ENCODE peak calls at places on chromosomes 11 and 22, in five cellular contexts. S is endothelial cell; K is stimulated activated CD4-positive, alpha-beta T cell treated with anti-CD3 and anti-CD28 coated beads, Interleukin-2, amount 100 ng/mL, for 48 hours; E is caudate nucleus; B is fibroblast of gingiva. L is an unnamed sample.

GRCh38 chr11:132158091-132158490 is 787.7 kb downstream of the NTM start:
- DNase-seq in S (peak; percentile 28), K (no peak), E (no peak), B (no peak), L (peak; percentile 20)

GRCh38 chr22:49807780-49808708 is 19.6 kb downstream of the BRD1 start:
- DNase-seq in S (no peak), K (no peak), E (no peak), B (no peak), L (no peak)

GRCh38 chr22:28799834-28800307 is 498 bp downstream of the XBP1 start:
- DNase-seq in S (peak; percentile 69), K (no peak), E (peak; percentile 52), B (peak; percentile 70), L (no peak)

GRCh38 chr11:67272327-67273259 is 6.3 kb downstream of the GRK2 start:
- DNase-seq in S (no peak), K (no peak), E (no peak), B (no peak), L (no peak)

GRCh38 chr11:71496421-71496820 is 30.6 kb upstream of the KRTAP5-7 start:
- DNase-seq in S (no peak), K (no peak), E (no peak), B (no peak), L (no peak)

GRCh38 chr11:79200398-79201070 is 240.3 kb downstream of the TENM4 start:
- DNase-seq in S (no peak), K (no peak), E (no peak), B (no peak), L (no peak)

GRCh38 chr11:130216591-130217132 is 57.1 kb downstream of the ST14 start:
- DNase-seq in S (no peak), K (no peak), E (no peak), B (no peak), L (no peak)

GRCh38 chr11:77301510-77301909 is at the start of gene GDPD4:
- DNase-seq in S (no peak), K (no peak), E (no peak), B (no peak), L (no peak)

GRCh38 chr11:109040303-109040702 is 375.4 kb downstream of the DDX10 start:
- DNase-seq in S (peak; percentile 8), K (no peak), E (no peak), B (no peak), L (peak; percentile 9)

GRCh38 chr11:47464479-47464878 is 15.5 kb upstream of the RAPSN start:
- DNase-seq in S (no peak), K (no peak), E (no peak), B (no peak), L (no peak)

GRCh38 chr11:95505927-95506426 is 275.0 kb upstream of the SESN3 start:
- DNase-seq in S (no peak), K (no peak), E (no peak), B (peak; percentile 84), L (no peak)

GRCh38 chr11:63670738-63671321 is 346 bp downstream of the ATL3 start:
- DNase-seq in S (peak; percentile 45), K (peak; percentile 23), E (peak; percentile 66), B (peak; percentile 46), L (no peak)

GRCh38 chr11:57429946-57430345 is 3.0 kb upstream of the SLC43A3 start:
- DNase-seq in S (no peak), K (no peak), E (no peak), B (no peak), L (no peak)

GRCh38 chr22:36292823-36293530 is 40.0 kb downstream of the APOL1 start:
- DNase-seq in S (no peak), K (no peak), E (no peak), B (no peak), L (no peak)

GRCh38 chr11:280762-281485 is 2.7 kb downstream of the NLRP6 start:
- DNase-seq in S (no peak), K (no peak), E (no peak), B (no peak), L (no peak)

GRCh38 chr11:132024587-132025295 is 654.3 kb downstream of the NTM start:
- DNase-seq in S (no peak), K (no peak), E (no peak), B (peak; percentile 59), L (no peak)

GRCh38 chr11:103534191-103534590 is 425.0 kb downstream of the DYNC2H1 start:
- DNase-seq in S (no peak), K (no peak), E (no peak), B (no peak), L (no peak)

GRCh38 chr11:65316311-65316978 is 1.8 kb downstream of the CDC42EP2 start:
- DNase-seq in S (peak; percentile 27), K (no peak), E (no peak), B (peak; percentile 98), L (no peak)

GRCh38 chr11:70364745-70365535 is 33.4 kb upstream of the CTTN start:
- DNase-seq in S (no peak), K (peak; percentile 61), E (no peak), B (no peak), L (no peak)

GRCh38 chr22:46564084-46564714 is 26.8 kb upstream of the CELSR1 start:
- DNase-seq in S (no peak), K (no peak), E (no peak), B (no peak), L (no peak)

GRCh38 chr22:28600546-28601143 is 79.0 kb downstream of the TTC28 start:
- DNase-seq in S (no peak), K (no peak), E (no peak), B (peak; percentile 46), L (no peak)

GRCh38 chr11:122869622-122870021 is 12.9 kb upstream of the JHY start:
- DNase-seq in S (no peak), K (no peak), E (no peak), B (no peak), L (no peak)

GRCh38 chr11:94312339-94312738 is 8.0 kb downstream of the IZUMO1R start:
- DNase-seq in S (no peak), K (no peak), E (no peak), B (no peak), L (no peak)

GRCh38 chr11:128720522-128720985 is 26.7 kb downstream of the FLI1 start:
- DNase-seq in S (no peak), K (no peak), E (no peak), B (no peak), L (no peak)

GRCh38 chr22:29308148-29308790 is 1.8 kb downstream of the GAS2L1 start:
- DNase-seq in S (no peak), K (no peak), E (no peak), B (no peak), L (no peak)

GRCh38 chr11:36254739-36255138 is 34.5 kb downstream of the COMMD9 start:
- DNase-seq in S (no peak), K (no peak), E (no peak), B (peak; percentile 53), L (no peak)

GRCh38 chr11:6531267-6531752 is 34.2 kb downstream of the DNHD1 start:
- DNase-seq in S (peak; percentile 50), K (no peak), E (no peak), B (peak; percentile 31), L (peak; percentile 27)

GRCh38 chr22:35708453-35708852 is 9.2 kb upstream of the APOL5 start:
- DNase-seq in S (no peak), K (no peak), E (no peak), B (no peak), L (no peak)

GRCh38 chr11:123407996-123408597 is 22.0 kb upstream of the GRAMD1B start:
- DNase-seq in S (no peak), K (no peak), E (no peak), B (no peak), L (no peak)

GRCh38 chr22:35564975-35565867 is 24.6 kb downstream of the RASD2 start:
- DNase-seq in S (no peak), K (no peak), E (no peak), B (peak; percentile 50), L (no peak)

GRCh38 chr22:46614070-46614931 is 5.9 kb upstream of the GRAMD4 start:
- DNase-seq in S (no peak), K (peak; percentile 43), E (no peak), B (no peak), L (no peak)

GRCh38 chr11:48047616-48048015 is 67.3 kb downstream of the PTPRJ start:
- DNase-seq in S (no peak), K (no peak), E (no peak), B (no peak), L (no peak)

GRCh38 chr11:129484068-129484467 is 108.4 kb downstream of the BARX2 start:
- DNase-seq in S (no peak), K (no peak), E (no peak), B (no peak), L (no peak)

GRCh38 chr22:33324228-33324627 is 266.0 kb upstream of the SYN3 start:
- DNase-seq in S (no peak), K (no peak), E (no peak), B (no peak), L (no peak)

GRCh38 chr11:124863137-124863825 is 2.0 kb upstream of the ROBO3 start:
- DNase-seq in S (no peak), K (no peak), E (no peak), B (no peak), L (no peak)